ENCODE peak calls at places on chromosomes 4 and X, in eight cellular contexts. E, A, V, F, P, Y, S and X are unnamed samples.

GRCh38 chr4:33715996-33716395 is 2528.3 kb downstream of the ARAP2 start:
- DNase-seq in P (no peak), V (no peak), F (no peak), E (peak; percentile 5), A (no peak), Y (no peak), S (no peak), X (no peak)

GRCh38 chrX:103817502-103817901 is 14.6 kb downstream of the RAB9B start:
- DNase-seq in F (no peak), Y (no peak), S (no peak), V (no peak), E (peak; percentile 30), P (no peak), A (peak; percentile 2), X (peak; percentile 33)

GRCh38 chrX:136321532-136321931 is 20.8 kb downstream of the ADGRG4 start:
- DNase-seq in A (no peak), Y (no peak), P (no peak), E (no peak), V (no peak), F (no peak), S (no peak), X (no peak)

GRCh38 chr4:17469931-17470674 is 41.8 kb downstream of the QDPR start:
- DNase-seq in E (no peak), P (no peak), F (no peak), S (no peak), A (no peak), Y (no peak), V (no peak), X (no peak)

GRCh38 chr4:73735231-73735630 is 5.1 kb upstream of the CXCL8 start:
- DNase-seq in E (no peak), A (no peak), F (no peak), S (no peak), V (no peak), Y (no peak), P (no peak), X (no peak)

GRCh38 chrX:17380221-17380620 is 5.2 kb downstream of the NHS start:
- DNase-seq in F (no peak), Y (no peak), V (no peak), E (no peak), S (no peak), P (no peak), A (no peak), X (no peak)

GRCh38 chr4:119238068-119238722 is 25.7 kb downstream of the USP53 start:
- DNase-seq in V (no peak), S (no peak), F (peak; percentile 13), A (no peak), Y (no peak), E (no peak), P (no peak), X (no peak)

GRCh38 chrX:153926594-153926862 is 464 bp upstream of the ARHGAP4 start:
- DNase-seq in F (no peak), E (no peak), P (no peak), Y (no peak), V (no peak), S (no peak), A (peak; percentile 83), X (no peak)

DNA sequence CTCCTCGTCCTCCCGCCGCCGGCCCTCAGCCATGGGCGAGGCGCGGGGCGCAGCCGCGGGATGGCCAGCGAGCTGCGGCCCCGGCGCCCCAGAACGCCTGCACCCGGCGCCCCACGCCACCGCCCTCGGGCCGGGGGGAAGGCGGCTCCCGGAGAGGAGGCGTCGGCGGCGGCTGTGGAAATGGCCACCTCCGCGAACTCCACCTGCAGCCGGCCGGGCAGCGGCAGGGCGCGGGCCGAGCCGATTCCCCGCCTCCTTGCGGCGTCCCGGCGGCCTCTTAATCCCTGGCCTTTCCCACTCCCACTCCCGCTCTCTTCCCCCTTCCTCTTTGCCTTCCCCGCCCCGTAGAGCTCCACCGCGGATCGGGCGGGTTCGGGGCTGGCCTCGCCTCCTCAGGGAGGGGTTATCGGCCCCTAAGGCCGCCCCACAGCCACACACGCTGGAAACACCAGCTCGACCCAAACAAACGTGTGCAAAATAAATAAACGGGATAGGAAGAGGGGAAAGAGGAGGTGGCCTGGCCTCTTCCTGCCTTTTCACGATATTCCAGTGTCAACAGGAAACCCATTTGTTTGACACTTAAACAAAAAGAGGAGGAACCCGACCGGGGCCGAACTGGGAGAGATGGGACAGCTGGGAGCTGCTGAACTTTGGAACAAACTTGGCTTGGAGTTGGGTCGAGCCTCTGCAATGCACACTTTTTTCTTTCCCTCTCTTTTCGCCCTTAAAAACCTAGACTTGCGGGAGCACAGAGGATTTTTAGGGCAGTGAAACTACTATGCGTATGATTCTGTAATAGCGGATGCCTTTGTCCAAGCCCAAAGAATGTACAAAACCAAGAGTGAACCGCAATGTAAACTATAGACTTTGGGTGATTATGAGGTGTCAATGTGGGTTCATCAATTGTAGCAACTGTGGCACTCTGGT is at the start of gene SH3D19:
- DNase-seq in A (no peak), E (peak; percentile 88), S (peak; percentile 88), F (no peak), Y (peak; percentile 69), P (peak; percentile 89), V (peak; percentile 75), X (peak; percentile 58)
- TF ChIP-seq POLR2AphosphoS5 in A (no peak), E (peak; percentile 66), S (peak; percentile 80), F (no peak), Y (peak; percentile 32), P (peak; percentile 85), V (peak; percentile 87), X (peak; percentile 56)

GRCh38 chr4:25861422-25861926 is 1.3 kb downstream of the SEL1L3 start:
- DNase-seq in P (no peak), V (no peak), E (no peak), F (no peak), A (no peak), Y (no peak), S (no peak), X (no peak)

GRCh38 chr4:25863347-25863784 is 578 bp upstream of the SEL1L3 start:
- DNase-seq in S (peak; percentile 86), E (peak; percentile 57), P (no peak), A (no peak), F (no peak), Y (no peak), V (peak; percentile 81), X (no peak)

GRCh38 chr4:25863906-25864418 is 1.2 kb upstream of the SEL1L3 start:
- DNase-seq in Y (no peak), P (no peak), V (no peak), S (peak; percentile 34), F (no peak), E (no peak), A (no peak), X (no peak)

GRCh38 chr4:25861951-25862410 is 807 bp downstream of the SEL1L3 start:
- DNase-seq in A (no peak), E (no peak), P (no peak), F (no peak), S (peak; percentile 27), Y (no peak), V (no peak), X (peak; percentile 15)

DNA sequence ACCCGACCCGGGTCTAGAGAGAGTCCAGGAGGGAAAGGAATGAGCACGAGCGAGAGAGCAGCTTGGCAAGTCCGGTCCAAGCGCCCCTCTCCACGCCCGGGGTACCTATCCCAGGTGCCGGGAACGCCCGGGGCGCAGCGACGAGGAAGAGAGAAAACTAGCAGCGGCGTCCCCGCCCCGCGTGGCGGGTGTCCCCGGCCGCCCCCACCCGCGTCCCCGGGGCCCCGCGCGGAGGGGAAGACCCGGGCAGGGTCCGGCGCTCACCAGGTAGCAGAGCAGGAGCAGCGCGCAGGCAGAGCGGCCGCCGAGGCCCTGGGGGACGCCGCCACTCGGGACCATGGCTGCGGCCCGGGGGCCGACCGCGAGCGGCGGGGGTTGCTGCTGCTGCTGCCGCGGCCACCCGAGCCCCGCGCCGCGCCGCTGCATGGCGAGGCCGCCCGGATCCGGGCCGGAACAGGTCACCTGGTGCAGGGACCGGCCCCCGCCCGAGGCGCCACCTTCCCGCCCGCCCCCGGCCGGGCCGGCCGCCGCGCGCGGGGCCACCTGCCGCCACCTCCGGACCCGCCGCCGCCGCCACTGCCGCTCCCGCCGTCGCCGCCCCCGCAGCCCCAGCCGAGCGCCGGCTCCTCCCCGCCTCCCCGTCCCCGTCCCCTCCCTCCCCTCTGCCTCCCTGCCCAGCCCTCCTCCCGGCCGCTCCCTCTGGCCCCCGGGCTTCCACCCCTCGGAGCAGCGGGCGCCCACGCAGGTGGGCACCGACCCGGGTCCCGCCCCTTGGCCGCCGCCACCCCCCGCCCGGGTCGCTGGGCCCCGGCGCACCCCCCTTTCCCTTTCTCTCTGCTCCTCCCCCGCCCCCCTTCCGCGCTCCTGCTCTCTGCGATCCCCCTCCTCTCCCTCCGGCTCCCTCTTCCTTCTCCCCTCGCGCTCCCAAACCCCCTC is at the start of gene SEL1L3:
- DNase-seq in E (peak; percentile 84), V (peak; percentile 79), P (no peak), A (no peak), F (peak; percentile 66), Y (no peak), S (peak; percentile 80), X (peak; percentile 23)
- TF ChIP-seq POLR2AphosphoS5 in E (no peak), V (no peak), P (no peak), A (no peak), F (no peak), Y (no peak), S (no peak), X (no peak)

DNA sequence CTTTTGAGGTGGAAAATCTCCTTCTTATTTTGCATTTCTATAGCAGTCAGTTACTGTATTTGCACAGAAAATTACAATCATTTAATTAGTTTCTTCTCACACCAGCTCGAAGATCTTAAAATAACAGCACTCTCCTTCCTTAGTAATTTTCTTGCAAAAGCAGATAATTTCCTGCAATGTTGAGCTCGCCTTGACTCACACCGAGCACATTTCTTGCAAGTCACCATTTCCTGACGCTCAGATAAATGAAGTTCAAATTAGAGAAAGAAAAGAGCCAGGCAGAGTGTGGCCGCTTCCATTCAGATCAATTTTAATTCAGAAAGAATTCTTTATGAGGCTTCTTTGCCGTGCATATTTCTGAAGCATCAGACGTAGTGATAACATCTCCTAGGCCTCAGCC is 10.1 kb downstream of the SORCS2 start:
- DNase-seq in S (no peak), Y (no peak), E (no peak), A (no peak), V (no peak), P (peak; percentile 2), F (no peak), X (no peak)
- TF ChIP-seq POLR2AphosphoS5 in S (no peak), Y (no peak), E (no peak), A (no peak), V (no peak), P (no peak), F (no peak), X (no peak)

GRCh38 chr4:6924361-6924779 is 14.7 kb downstream of the TBC1D14 start:
- DNase-seq in F (no peak), E (no peak), V (no peak), Y (no peak), S (no peak), A (no peak), P (no peak), X (no peak)

GRCh38 chr4:6925357-6925836 is 15.8 kb downstream of the TBC1D14 start:
- DNase-seq in F (no peak), E (no peak), V (no peak), A (peak; percentile 86), P (peak; percentile 80), Y (no peak), S (no peak), X (no peak)

GRCh38 chr4:6928067-6928466 is 18.4 kb downstream of the TBC1D14 start:
- DNase-seq in V (no peak), S (no peak), E (no peak), A (no peak), F (no peak), Y (no peak), P (no peak), X (no peak)

GRCh38 chr4:6926681-6927478 is 17.3 kb downstream of the TBC1D14 start:
- DNase-seq in F (no peak), E (no peak), P (no peak), S (peak; percentile 87), Y (no peak), V (peak; percentile 62), A (no peak), X (peak; percentile 71)

DNA sequence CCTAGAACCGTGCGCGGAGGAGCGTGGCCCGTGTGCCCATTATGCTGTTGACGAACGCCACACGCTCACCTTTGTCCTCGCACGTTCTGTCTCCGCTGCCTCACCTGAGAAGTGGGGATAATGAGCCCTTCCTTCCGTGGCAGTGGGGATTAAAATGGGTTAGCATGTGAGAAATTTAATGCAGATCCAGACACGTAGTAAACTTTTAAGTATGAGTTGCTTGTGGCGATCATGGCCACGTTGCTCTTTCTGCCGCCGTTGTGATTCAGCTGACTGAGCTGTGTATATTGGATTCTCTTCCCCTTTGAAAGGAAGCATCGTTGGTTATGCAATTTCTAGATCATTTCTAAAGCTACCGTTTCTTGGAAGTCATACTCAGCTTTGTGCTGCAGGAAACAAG is 16.5 kb downstream of the TBC1D14 start:
- DNase-seq in A (peak; percentile 87), F (no peak), E (no peak), P (no peak), Y (no peak), S (no peak), V (no peak), X (no peak)
- TF ChIP-seq POLR2AphosphoS5 in A (no peak), F (no peak), E (no peak), P (peak; percentile 50), Y (no peak), S (no peak), V (peak; percentile 20), X (no peak)